ENCODE peak calls at places on chromosomes 12 and 14, in eight cellular contexts. V is ovary; Z is GM23338; K is GM19239; S is AG08396; D is stimulated activated CD4-positive, alpha-beta T cell treated with anti-CD3 and anti-CD28 coated beads, Interleukin-1b, Interleukin-23, amount 100 ng/mL, for 24 hours; E is GM12865; M is HTR-8/SVneo. J is an unnamed sample.
A peak's percentile ranks its signal among the peaks of the same experiment; 100 is the strongest.

GRCh38 chr12:56880416-56881035 is 53.7 kb downstream of the SDR9C7 start:
- DNase-seq in V (no peak), Z (no peak), K (no peak), S (no peak), D (no peak), E (no peak), M (no peak), J (peak; percentile 63)

GRCh38 chr12:6430124-6430989 is 14.4 kb upstream of the CD27 start:
- DNase-seq in V (peak; percentile 93), Z (no peak), K (no peak), S (peak; percentile 91), D (no peak), E (peak; percentile 71), M (peak; percentile 94), J (peak; percentile 89)

GRCh38 chr14:30162066-30162465 is 234.4 kb upstream of the PRKD1 start:
- DNase-seq in V (no peak), Z (no peak), K (no peak), S (no peak), D (no peak), E (no peak), M (no peak), J (no peak)

GRCh38 chr14:22380511-22381455 is 208.2 kb downstream of the DAD1 start:
- DNase-seq in V (no peak), Z (no peak), K (no peak), S (no peak), D (no peak), E (no peak), M (no peak), J (no peak)

GRCh38 chr12:112858776-112859175 is 48.0 kb upstream of the OAS1 start:
- DNase-seq in V (no peak), Z (no peak), K (no peak), S (no peak), D (no peak), E (no peak), M (no peak), J (no peak)

GRCh38 chr14:71783786-71784185 is 148.4 kb upstream of the RGS6 start:
- DNase-seq in V (no peak), Z (no peak), K (no peak), S (no peak), D (no peak), E (no peak), M (no peak), J (no peak)

GRCh38 chr14:106883218-106883692 is 1356.9 kb downstream of the TMEM121 start:
- DNase-seq in V (peak; percentile 41), Z (peak; percentile 1), K (no peak), S (no peak), D (no peak), E (peak; percentile 50), M (no peak), J (no peak)

GRCh38 chr14:29235991-29236390 is 469.4 kb downstream of the FOXG1 start:
- DNase-seq in V (no peak), Z (no peak), K (no peak), S (no peak), D (no peak), E (no peak), M (no peak), J (no peak)

GRCh38 chr12:107449891-107450290 is 235.7 kb upstream of the PWP1 start:
- DNase-seq in V (no peak), Z (no peak), K (no peak), S (peak; percentile 25), D (no peak), E (no peak), M (no peak), J (peak; percentile 5)

GRCh38 chr12:32444895-32445294 is 45.5 kb downstream of the FGD4 start:
- DNase-seq in V (no peak), Z (no peak), K (no peak), S (peak; percentile 19), D (no peak), E (no peak), M (no peak), J (peak; percentile 93)

GRCh38 chr12:131642101-131642540 is 68.8 kb upstream of the SFSWAP start:
- DNase-seq in V (no peak), Z (peak; percentile 42), K (no peak), S (no peak), D (no peak), E (peak; percentile 47), M (no peak), J (no peak)

GRCh38 chr12:22312336-22312735 is 22.2 kb downstream of the ST8SIA1 start:
- DNase-seq in V (no peak), Z (no peak), K (no peak), S (no peak), D (no peak), E (no peak), M (no peak), J (no peak)

GRCh38 chr12:80188566-80188965 is 89.2 kb downstream of the OTOGL start:
- DNase-seq in V (no peak), Z (no peak), K (no peak), S (no peak), D (no peak), E (no peak), M (no peak), J (no peak)

GRCh38 chr14:100115236-100115635 is 44.2 kb downstream of the DEGS2 start:
- DNase-seq in V (no peak), Z (no peak), K (no peak), S (no peak), D (no peak), E (no peak), M (no peak), J (no peak)

GRCh38 chr12:104243551-104243950 is 28.0 kb downstream of the TXNRD1 start:
- DNase-seq in V (no peak), Z (no peak), K (no peak), S (no peak), D (no peak), E (no peak), M (no peak), J (no peak)

GRCh38 chr14:29925736-29926135 is 1.9 kb downstream of the PRKD1 start:
- DNase-seq in V (no peak), Z (no peak), K (no peak), S (peak; percentile 38), D (no peak), E (no peak), M (no peak), J (no peak)

GRCh38 chr12:66514581-66514980 is 164.3 kb downstream of the GRIP1 start:
- DNase-seq in V (no peak), Z (no peak), K (no peak), S (no peak), D (no peak), E (no peak), M (peak; percentile 10), J (peak; percentile 21)

GRCh38 chr14:54597795-54598443 is 31.0 kb downstream of the SAMD4A start:
- DNase-seq in V (no peak), Z (no peak), K (no peak), S (no peak), D (no peak), E (no peak), M (no peak), J (no peak)

GRCh38 chr12:14664434-14665023 is 31.9 kb downstream of the GUCY2C start:
- DNase-seq in V (peak; percentile 23), Z (peak; percentile 71), K (no peak), S (peak; percentile 17), D (no peak), E (peak; percentile 62), M (peak; percentile 7), J (no peak)

GRCh38 chr14:50403433-50403832 is 6.8 kb upstream of the CDKL1 start:
- DNase-seq in V (no peak), Z (no peak), K (no peak), S (peak; percentile 27), D (no peak), E (peak; percentile 35), M (no peak), J (no peak)

GRCh38 chr12:42482086-42482819 is 107.3 kb downstream of the PRICKLE1 start:
- DNase-seq in V (peak; percentile 55), Z (no peak), K (no peak), S (peak; percentile 14), D (no peak), E (no peak), M (no peak), J (no peak)

GRCh38 chr12:112160611-112161010 is 35.3 kb downstream of the TRAFD1 start:
- DNase-seq in V (no peak), Z (no peak), K (no peak), S (no peak), D (no peak), E (no peak), M (no peak), J (no peak)

GRCh38 chr12:42705863-42706262 is 116.3 kb upstream of the PRICKLE1 start:
- DNase-seq in V (peak; percentile 79), Z (no peak), K (no peak), S (peak; percentile 44), D (no peak), E (no peak), M (peak; percentile 46), J (no peak)

GRCh38 chr12:30835216-30835615 is 80.5 kb upstream of the CAPRIN2 start:
- DNase-seq in V (no peak), Z (no peak), K (no peak), S (no peak), D (no peak), E (no peak), M (no peak), J (no peak)

GRCh38 chr12:10661338-10661737 is 12.5 kb downstream of the STYK1 start:
- DNase-seq in V (no peak), Z (no peak), K (no peak), S (peak; percentile 5), D (no peak), E (no peak), M (no peak), J (no peak)